ENCODE peak calls at places on chromosomes 3 and 15, in eight cellular contexts. L, I, O, A, R, X, K and E are unnamed samples.

GRCh38 chr3:38717603-38718240 is 68.2 kb upstream of the SCN5A start:
- DNase-seq in I (no peak), K (no peak), O (no peak), X (no peak), A (no peak), L (no peak), R (peak), E (no peak)

GRCh38 chr3:195522254-195523023 is 20.7 kb downstream of the PPP1R2 start:
- DNase-seq in K (peak), O (peak), L (peak), R (no peak), I (no peak), A (peak), X (no peak), E (peak)

GRCh38 chr15:85934691-85935090 is 140.0 kb upstream of the KLHL25 start:
- DNase-seq in I (no peak), X (no peak), O (no peak), K (no peak), A (no peak), R (no peak), L (no peak), E (no peak)

GRCh38 chr3:120506076-120506827 is 55.5 kb upstream of the FSTL1 start:
- DNase-seq in R (no peak), A (peak), L (peak), O (no peak), X (no peak), K (peak), I (no peak), E (no peak)

GRCh38 chr3:139280027-139280671 is 63.7 kb upstream of the MRPS22 start:
- DNase-seq in A (no peak), K (no peak), L (no peak), X (no peak), O (no peak), R (no peak), I (no peak), E (no peak)

GRCh38 chr3:123627673-123628670 is 43.1 kb upstream of the HACD2 start:
- DNase-seq in A (no peak), X (peak), O (no peak), K (no peak), I (no peak), L (no peak), R (no peak), E (no peak)

GRCh38 chr3:97910931-97911351 is 61.3 kb downstream of the RIOX2 start:
- DNase-seq in I (no peak), O (no peak), A (no peak), L (no peak), X (no peak), K (no peak), R (no peak), E (no peak)

GRCh38 chr3:36792342-36792741 is 28.0 kb upstream of the DCLK3 start:
- DNase-seq in K (peak), O (no peak), A (peak), L (no peak), X (no peak), I (no peak), R (no peak), E (peak)

GRCh38 chr3:17009831-17010230 is 125.1 kb downstream of the PLCL2 start:
- DNase-seq in I (no peak), R (no peak), L (no peak), X (no peak), O (no peak), K (no peak), A (no peak), E (no peak)